ENCODE peak calls at places on chromosome 20, in four cellular contexts. X is A549, I is PC-9, S is endodermal cell. Z is an unnamed sample.

GRCh38 chr20:3889489-3890409 is 562 bp downstream of the PANK2 start:
- DNase-seq in S (peak; percentile 63), I (no peak), X (peak; percentile 37), Z (peak; percentile 15)

GRCh38 chr20:21090112-21090737 is 15.9 kb downstream of the LINC00237 start:
- DNase-seq in S (peak; percentile 58), I (no peak), X (no peak), Z (no peak)

GRCh38 chr20:24993337-24994185 is 1.0 kb upstream of the APMAP start:
- DNase-seq in S (peak; percentile 10), I (peak; percentile 69), X (peak; percentile 71), Z (no peak)

GRCh38 chr20:45867811-45868176 is 10.4 kb downstream of the ZSWIM3 start:
- DNase-seq in I (peak; percentile 93), X (no peak), S (no peak), Z (no peak)

GRCh38 chr20:3808141-3808479 is 12.0 kb downstream of the CDC25B start:
- DNase-seq in S (no peak), X (peak; percentile 99), I (peak; percentile 46), Z (no peak)

GRCh38 chr20:1309439-1309847 is 19.5 kb downstream of the SDCBP2 start:
- DNase-seq in X (no peak), I (no peak), S (peak; percentile 59), Z (no peak)

GRCh38 chr20:15772826-15773225 is 800.4 kb downstream of the KIF16B start:
- DNase-seq in S (no peak), X (no peak), I (no peak), Z (no peak)

GRCh38 chr20:3930265-3931206 is 41.3 kb downstream of the PANK2 start:
- DNase-seq in I (no peak), S (no peak), X (no peak), Z (no peak)

GRCh38 chr20:43789593-43789992 is 62.8 kb upstream of the GTSF1L start:
- DNase-seq in S (no peak), I (no peak), X (no peak), Z (no peak)

GRCh38 chr20:2137552-2138201 is 36.0 kb downstream of the STK35 start:
- DNase-seq in X (no peak), I (no peak), S (no peak), Z (no peak)

GRCh38 chr20:4916991-4917881 is 84.1 kb downstream of the SLC23A2 start:
- DNase-seq in X (peak; percentile 58), S (no peak), I (peak; percentile 50), Z (no peak)

GRCh38 chr20:3472105-3472504 is 1.3 kb downstream of the ATRN start:
- DNase-seq in I (no peak), X (no peak), S (no peak), Z (no peak)

GRCh38 chr20:62337558-62338293 is 29.4 kb downstream of the LAMA5 start:
- DNase-seq in S (no peak), I (no peak), X (no peak), Z (no peak)

GRCh38 chr20:30610044-30610693 is 647.3 kb upstream of the DEFB115 start:
- DNase-seq in S (no peak), I (no peak), X (no peak), Z (no peak)

GRCh38 chr20:63067721-63068560 is 61.2 kb upstream of the BHLHE23 start:
- DNase-seq in S (no peak), X (no peak), I (no peak), Z (no peak)

GRCh38 chr20:1809121-1809520 is 86.1 kb upstream of the SIRPA start:
- DNase-seq in S (no peak), X (peak; percentile 81), I (peak; percentile 81), Z (no peak)

GRCh38 chr20:3101737-3102574 is 17.4 kb upstream of the AVP start:
- DNase-seq in S (no peak), X (no peak), I (no peak), Z (no peak)

GRCh38 chr20:59743767-59744485 is 139.6 kb downstream of the PHACTR3 start:
- DNase-seq in S (peak; percentile 87), X (peak; percentile 27), I (no peak), Z (no peak)

GRCh38 chr20:15613530-15613929 is 959.7 kb downstream of the KIF16B start:
- DNase-seq in X (no peak), I (no peak), S (no peak), Z (no peak)

GRCh38 chr20:58251979-58252591 is 23.6 kb upstream of the ANKRD60 start:
- DNase-seq in S (no peak), I (peak; percentile 98), X (peak; percentile 93), Z (no peak)

GRCh38 chr20:58254890-58255289 is 26.4 kb upstream of the ANKRD60 start:
- DNase-seq in I (no peak), X (no peak), S (no peak), Z (no peak)

GRCh38 chr20:58256842-58257241 is 28.4 kb upstream of the ANKRD60 start:
- DNase-seq in S (no peak), X (no peak), I (no peak), Z (no peak)

GRCh38 chr20:58260006-58260405 is 31.6 kb upstream of the ANKRD60 start:
- DNase-seq in X (no peak), S (no peak), I (no peak), Z (no peak)

GRCh38 chr20:58256307-58256706 is 27.9 kb upstream of the ANKRD60 start:
- DNase-seq in I (no peak), S (no peak), X (no peak), Z (no peak)
- TF ChIP-seq CTCF in I (no peak), S (no peak), X (no peak), Z (no peak)

DNA sequence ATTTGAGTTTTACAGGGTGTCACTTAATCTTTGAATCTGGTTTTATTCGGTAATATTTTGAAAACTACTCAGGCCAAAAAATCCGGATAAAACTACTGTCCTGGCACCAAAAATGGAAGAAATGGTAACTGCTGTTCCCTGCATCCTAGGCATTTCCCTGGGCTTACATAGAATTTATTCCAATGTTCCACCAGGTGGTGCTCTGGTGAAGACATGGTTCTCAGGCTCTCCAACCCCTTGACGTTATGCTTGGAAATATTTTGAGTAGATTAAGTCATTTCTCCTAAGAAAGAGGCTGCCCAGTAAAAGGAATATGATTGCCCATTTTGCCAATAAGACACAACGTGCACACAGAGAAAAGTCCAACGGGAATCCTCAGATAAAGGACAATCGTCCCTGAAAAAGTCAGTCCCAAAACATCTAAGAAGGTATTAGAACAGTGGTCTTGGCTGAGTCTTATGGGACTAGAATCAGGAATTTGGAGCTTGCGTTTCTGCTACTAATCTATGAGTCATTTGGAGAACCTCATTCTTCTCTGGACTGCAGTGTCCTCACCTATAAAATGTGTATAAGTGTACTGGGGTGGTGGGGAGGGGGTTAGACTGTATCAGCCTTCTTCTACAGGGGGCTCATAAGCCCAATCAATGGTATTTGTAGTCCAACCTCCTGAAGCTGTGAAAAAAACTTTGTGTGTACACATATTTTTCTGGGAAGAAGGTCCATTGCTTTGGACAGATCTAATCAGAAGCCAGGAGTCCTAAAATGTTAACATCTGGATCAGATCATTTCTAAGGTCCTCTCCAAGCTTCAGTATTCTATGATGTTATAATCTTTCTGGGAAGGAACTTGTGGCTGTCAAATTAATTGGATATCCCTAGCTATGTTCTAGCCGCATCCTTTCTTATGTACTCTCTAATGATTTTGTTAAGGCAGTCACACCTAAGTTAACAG is 131.0 kb upstream of the BMP2 start:
- DNase-seq in S (peak; percentile 69), X (peak; percentile 47), I (no peak), Z (peak; percentile 22)
- TF ChIP-seq CTCF in S (peak; percentile 84), X (peak; percentile 33), I (peak; percentile 64), Z (peak; percentile 31)

DNA sequence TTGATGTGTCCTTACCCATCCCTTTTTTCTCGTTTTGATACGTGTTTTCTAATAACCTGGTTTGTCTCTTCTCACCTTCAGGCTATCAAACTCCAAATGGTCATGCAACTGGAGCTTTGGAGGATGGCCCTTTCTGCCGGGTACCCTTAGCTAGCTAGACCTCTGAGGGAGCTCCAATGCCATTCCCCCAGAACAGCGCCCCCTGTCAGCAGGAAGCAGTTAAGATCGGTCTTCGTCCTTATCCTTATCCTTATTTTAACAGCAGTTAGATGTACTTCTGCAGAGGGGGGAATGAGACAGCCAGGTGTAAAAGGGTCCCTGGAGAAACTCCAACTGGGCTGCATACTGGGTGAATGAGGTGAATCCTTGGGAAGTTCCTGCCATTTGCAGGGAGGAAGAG is 37.2 kb downstream of the SEL1L2 start:
- DNase-seq in S (peak; percentile 79), X (peak; percentile 18), I (no peak), Z (no peak)
- TF ChIP-seq CTCF in S (peak; percentile 74), X (no peak), I (peak; percentile 36), Z (no peak)

GRCh38 chr20:32663704-32664351 is 9.9 kb downstream of the C20orf203 start:
- DNase-seq in X (no peak), S (no peak), I (no peak), Z (no peak)

GRCh38 chr20:32664352-32665159 is 9.2 kb downstream of the C20orf203 start:
- DNase-seq in X (no peak), I (no peak), S (no peak), Z (no peak)

GRCh38 chr20:32667030-32667429 is 6.7 kb downstream of the C20orf203 start:
- DNase-seq in X (no peak), S (no peak), I (no peak), Z (no peak)

GRCh38 chr20:32660661-32661060 is 13.1 kb downstream of the C20orf203 start:
- DNase-seq in S (no peak), I (no peak), X (no peak), Z (no peak)

DNA sequence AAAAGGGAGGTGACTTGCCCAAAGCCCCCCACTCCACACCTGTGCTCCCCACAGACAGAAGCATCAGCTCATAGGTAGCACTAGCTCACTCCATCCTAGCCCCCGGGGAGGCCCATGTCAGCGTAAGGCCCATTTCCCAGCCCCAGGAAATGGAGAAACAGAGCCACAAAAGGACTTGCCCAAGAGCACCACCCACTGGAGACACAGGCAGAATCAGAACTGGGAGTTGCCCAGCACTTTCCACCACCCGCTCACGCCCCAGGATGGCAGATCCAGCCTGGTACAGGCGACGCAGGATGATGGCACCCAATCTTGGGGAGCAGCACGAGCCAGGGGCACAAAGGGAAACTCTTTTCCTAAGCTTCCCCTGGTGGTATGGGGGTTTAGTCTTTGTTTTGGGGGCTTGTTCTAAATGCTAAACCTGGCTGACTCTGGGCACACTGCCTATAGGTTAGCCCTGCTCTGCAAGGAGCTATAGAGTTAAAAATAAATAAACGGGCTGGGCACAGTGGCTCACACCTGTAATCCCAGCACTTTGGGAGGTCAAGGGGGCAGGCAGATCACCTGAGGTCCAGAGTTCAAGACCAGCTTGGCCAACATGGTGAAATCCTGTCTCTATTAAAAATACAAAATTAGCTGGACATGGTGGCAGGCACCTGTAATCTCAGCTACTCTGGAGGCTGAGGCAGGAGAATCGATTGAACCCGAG is 11.8 kb downstream of the C20orf203 start:
- DNase-seq in I (no peak), S (no peak), X (no peak), Z (no peak)
- TF ChIP-seq CTCF in I (no peak), S (peak; percentile 63), X (no peak), Z (no peak)

GRCh38 chr20:47735412-47736400 is 49.6 kb downstream of the SULF2 start:
- DNase-seq in X (no peak), I (peak; percentile 41), S (no peak), Z (no peak)

GRCh38 chr20:47730744-47731143 is 54.5 kb downstream of the SULF2 start:
- DNase-seq in I (no peak), X (no peak), S (no peak), Z (no peak)

GRCh38 chr20:47734870-47735269 is 50.4 kb downstream of the SULF2 start:
- DNase-seq in S (no peak), X (no peak), I (no peak), Z (no peak)

GRCh38 chr20:47736570-47737152 is 48.6 kb downstream of the SULF2 start:
- DNase-seq in I (no peak), S (no peak), X (no peak), Z (no peak)

GRCh38 chr20:47733892-47734291 is 51.4 kb downstream of the SULF2 start:
- DNase-seq in X (no peak), I (no peak), S (no peak), Z (no peak)
- TF ChIP-seq CTCF in X (no peak), I (no peak), S (no peak), Z (no peak)

Z was measured in endothelial cell.